ENCODE peak calls at places on chromosome 12, in seven cellular contexts. O is thyroid gland; X is pons; R is tibial nerve; I is AG10803; E is naive thymus-derived CD8-positive, alpha-beta T cell; Z is myocyte. F is an unnamed sample.

GRCh38 chr12:58819345-58819744 is 101.0 kb downstream of the LRIG3 start:
- DNase-seq in I (no peak), E (no peak), Z (no peak), X (no peak), O (no peak), R (no peak), F (no peak)

GRCh38 chr12:14418526-14418925 is 53.0 kb downstream of the ATF7IP start:
- DNase-seq in R (no peak), E (peak; percentile 28), I (peak; percentile 34), O (no peak), Z (no peak), X (no peak), F (peak; percentile 39)

GRCh38 chr12:111248221-111248620 is 120.7 kb downstream of the PHETA1 start:
- DNase-seq in Z (no peak), O (peak; percentile 93), R (no peak), X (no peak), E (no peak), I (no peak), F (no peak)

GRCh38 chr12:116090516-116090915 is 187.0 kb downstream of the MED13L start:
- DNase-seq in X (no peak), Z (no peak), R (no peak), I (no peak), O (no peak), E (no peak), F (no peak)

GRCh38 chr12:101570022-101570421 is 24.7 kb upstream of the MYBPC1 start:
- DNase-seq in O (no peak), E (no peak), X (peak; percentile 37), Z (peak; percentile 67), I (peak; percentile 55), R (no peak), F (peak; percentile 54)

GRCh38 chr12:94240171-94240570 is 91.8 kb downstream of the PLXNC1 start:
- DNase-seq in X (peak; percentile 22), E (no peak), Z (peak; percentile 48), I (no peak), R (no peak), O (no peak), F (no peak)

GRCh38 chr12:104469066-104469465 is 12.3 kb downstream of the CHST11 start:
- DNase-seq in E (no peak), Z (no peak), R (no peak), X (no peak), I (no peak), O (no peak), F (no peak)

GRCh38 chr12:7151532-7151931 is 21.4 kb downstream of the CLSTN3 start:
- DNase-seq in O (no peak), X (no peak), Z (no peak), E (no peak), R (peak; percentile 50), I (no peak), F (no peak)

GRCh38 chr12:45336762-45337596 is 121.1 kb downstream of the ANO6 start:
- DNase-seq in O (no peak), R (no peak), E (no peak), Z (peak; percentile 67), I (peak; percentile 80), X (no peak), F (peak; percentile 90)

GRCh38 chr12:13196302-13196921 is at the start of gene EMP1:
- DNase-seq in O (peak; percentile 98), E (peak; percentile 55), Z (peak; percentile 98), R (peak; percentile 99), X (peak; percentile 94), I (peak; percentile 100), F (peak; percentile 100)

GRCh38 chr12:106774808-106775524 is 484 bp downstream of the RIC8B start:
- DNase-seq in X (no peak), Z (no peak), R (no peak), E (no peak), I (no peak), O (no peak), F (no peak)

GRCh38 chr12:94182971-94183701 is 34.8 kb downstream of the PLXNC1 start:
- DNase-seq in O (no peak), E (no peak), X (no peak), I (no peak), R (no peak), Z (no peak), F (no peak)

GRCh38 chr12:108008163-108008562 is 120.9 kb upstream of the WSCD2 start:
- DNase-seq in Z (no peak), X (no peak), I (no peak), E (no peak), O (no peak), R (no peak), F (no peak)

GRCh38 chr12:75850751-75851462 is 180.7 kb downstream of the PHLDA1 start:
- DNase-seq in X (no peak), O (no peak), I (peak; percentile 45), Z (peak; percentile 48), E (no peak), R (no peak), F (peak; percentile 86)

GRCh38 chr12:102067574-102068258 is 5.9 kb upstream of the WASHC3 start:
- DNase-seq in I (peak; percentile 70), O (no peak), E (no peak), Z (peak; percentile 36), X (no peak), R (no peak), F (peak; percentile 42)

GRCh38 chr12:94712852-94713545 is 62.6 kb upstream of the TMCC3 start:
- DNase-seq in O (no peak), R (no peak), E (no peak), X (no peak), I (no peak), Z (peak; percentile 91), F (no peak)

GRCh38 chr12:7439579-7440505 is 4.1 kb downstream of the CD163L1 start:
- DNase-seq in I (peak; percentile 68), O (no peak), E (no peak), Z (no peak), X (no peak), R (no peak), F (no peak)

GRCh38 chr12:70640901-70641300 is 3.7 kb upstream of the PTPRB start:
- DNase-seq in X (no peak), I (no peak), Z (peak; percentile 92), O (no peak), R (no peak), E (no peak), F (no peak)

GRCh38 chr12:117819160-117819559 is 149.6 kb downstream of the KSR2 start:
- DNase-seq in Z (no peak), O (no peak), X (no peak), I (no peak), E (no peak), R (no peak), F (no peak)

GRCh38 chr12:52081263-52081733 is 1.8 kb downstream of the SMIM41 start:
- DNase-seq in R (no peak), Z (peak; percentile 85), X (no peak), E (no peak), I (no peak), O (peak; percentile 69), F (no peak)

GRCh38 chr12:18690653-18691052 is 47.2 kb downstream of the PLCZ1 start:
- DNase-seq in I (peak; percentile 71), Z (peak; percentile 8), E (no peak), X (no peak), O (no peak), R (no peak), F (peak; percentile 94)

GRCh38 chr12:102406033-102406584 is 74.3 kb downstream of the IGF1 start:
- DNase-seq in I (peak; percentile 37), Z (peak; percentile 47), O (peak; percentile 84), R (peak; percentile 42), X (peak; percentile 84), E (no peak), F (no peak)

GRCh38 chr12:20946732-20947131 is 136.2 kb downstream of the SLCO1B3 start:
- DNase-seq in O (peak; percentile 2), E (no peak), X (no peak), R (no peak), I (no peak), Z (no peak), F (no peak)

GRCh38 chr12:125211464-125211863 is 146.2 kb downstream of the AACS start:
- DNase-seq in E (no peak), X (no peak), Z (no peak), O (no peak), R (no peak), I (no peak), F (no peak)

GRCh38 chr12:80763874-80764273 is 47.2 kb downstream of the MYF5 start:
- DNase-seq in E (no peak), O (peak; percentile 17), R (peak; percentile 19), X (peak; percentile 43), I (peak; percentile 62), Z (peak; percentile 74), F (peak; percentile 27)

GRCh38 chr12:108696111-108696995 is 35.0 kb downstream of the CORO1C start:
- DNase-seq in X (no peak), E (no peak), I (peak; percentile 99), Z (peak; percentile 96), O (no peak), R (peak; percentile 35), F (peak; percentile 96)